ENCODE peak calls at places on chromosomes 11 and 22, in seven cellular contexts. I, N, H, L, U, M and E are unnamed samples.

GRCh38 chr11:113518716-113519495 is 43.7 kb upstream of the DRD2 start:
- DNase-seq in H (no peak), L (no peak), U (no peak), I (no peak), M (no peak), N (no peak), E (no peak)

GRCh38 chr22:45429921-45430775 is 16.7 kb downstream of the RIBC2 start:
- DNase-seq in H (no peak), I (peak), M (peak), U (peak), L (no peak), N (no peak), E (no peak)

GRCh38 chr11:61853698-61854169 is 25.6 kb downstream of the FADS2 start:
- DNase-seq in M (peak), U (no peak), N (no peak), H (no peak), I (no peak), L (no peak), E (no peak)

GRCh38 chr11:33507967-33508366 is 192.7 kb downstream of the C11orf91 start:
- DNase-seq in L (no peak), I (no peak), H (no peak), N (no peak), M (no peak), U (no peak), E (no peak)

GRCh38 chr11:47057374-47057773 is 119.3 kb downstream of the ARFGAP2 start:
- DNase-seq in M (no peak), N (no peak), L (no peak), I (no peak), H (no peak), U (no peak), E (no peak)

GRCh38 chr11:69437001-69437875 is 44.2 kb upstream of the LINC01488 start:
- DNase-seq in L (peak), I (no peak), U (no peak), H (no peak), N (no peak), M (no peak), E (peak)

GRCh38 chr11:14075118-14075601 is 112.6 kb downstream of the SPON1 start:
- DNase-seq in U (peak), L (no peak), M (no peak), I (no peak), H (peak), N (peak), E (no peak)

GRCh38 chr11:91513734-91514133 is 710.9 kb upstream of the FAT3 start:
- DNase-seq in N (no peak), M (no peak), U (no peak), L (no peak), I (no peak), H (no peak), E (no peak)

GRCh38 chr22:27370987-27371386 is 430.6 kb downstream of the MN1 start:
- DNase-seq in I (no peak), H (no peak), N (no peak), M (no peak), L (no peak), U (no peak), E (no peak)

GRCh38 chr11:29914203-29914930 is 102.5 kb downstream of the KCNA4 start:
- DNase-seq in U (no peak), H (no peak), I (no peak), L (no peak), M (no peak), N (no peak), E (no peak)

GRCh38 chr11:78371221-78371899 is 46.3 kb downstream of the GAB2 start:
- DNase-seq in U (no peak), M (no peak), N (no peak), I (no peak), H (no peak), L (no peak), E (no peak)

GRCh38 chr11:41784513-41785335 is 325.3 kb upstream of the LRRC4C start:
- DNase-seq in I (no peak), M (no peak), H (no peak), L (no peak), U (peak), N (no peak), E (peak)

GRCh38 chr22:44292007-44292370 is 20.8 kb downstream of the SHISAL1 start:
- DNase-seq in H (no peak), N (no peak), M (no peak), I (no peak), L (no peak), U (no peak), E (no peak)

GRCh38 chr22:26502688-26503561 is 9.3 kb downstream of the TFIP11 start:
- DNase-seq in U (peak), M (peak), N (peak), H (peak), I (no peak), L (no peak), E (no peak)

GRCh38 chr11:16805942-16806341 is 67.5 kb downstream of the C11orf58 start:
- DNase-seq in M (no peak), U (no peak), L (no peak), I (no peak), H (no peak), N (no peak), E (no peak)

GRCh38 chr11:23236846-23237550 is 376.7 kb upstream of the CCDC179 start:
- DNase-seq in L (no peak), M (no peak), U (no peak), I (no peak), H (no peak), N (no peak), E (no peak)

GRCh38 chr11:114058026-114058706 is 1.3 kb upstream of the ZBTB16 start:
- DNase-seq in N (no peak), U (no peak), L (no peak), H (no peak), M (peak), I (peak), E (no peak)

GRCh38 chr11:28702871-28703270 is 594.7 kb downstream of the METTL15 start:
- DNase-seq in H (no peak), U (no peak), I (no peak), M (no peak), N (no peak), L (no peak), E (no peak)

GRCh38 chr11:17405232-17406005 is 17.0 kb upstream of the KCNJ11 start:
- DNase-seq in M (peak), H (no peak), U (peak), L (peak), I (peak), N (no peak), E (peak)

GRCh38 chr11:96607890-96608558 is 218.2 kb downstream of the JRKL start:
- DNase-seq in U (no peak), I (no peak), H (no peak), N (no peak), L (no peak), M (no peak), E (no peak)

GRCh38 chr11:67494371-67495233 is 10.6 kb downstream of the PITPNM1 start:
- DNase-seq in H (no peak), M (no peak), L (no peak), N (no peak), I (no peak), U (no peak), E (no peak)

GRCh38 chr22:49845241-49845640 is 8.4 kb upstream of the ZBED4 start:
- DNase-seq in L (no peak), M (no peak), H (no peak), N (no peak), I (no peak), U (no peak), E (no peak)

GRCh38 chr11:69295995-69296889 is 2.3 kb downstream of the MYEOV start:
- DNase-seq in H (no peak), M (peak), N (no peak), I (peak), U (peak), L (no peak), E (peak)